ENCODE peak calls at places on chromosome 20, in eight cellular contexts. One of them, this sample, is unnamed.

GRCh38 chr20:21571841-21572690 is 58.2 kb upstream of the NKX2-2 start:
- DNase-seq in activated CD4-positive, alpha-beta T cell treated with anti-CD3 and anti-CD28 coated beads for 36 hours: peak
- DNase-seq in NCI-H2107: no peak
- DNase-seq in stimulated activated CD4-positive, alpha-beta T cell treated with anti-CD3 and anti-CD28 coated beads, Interleukin-1b, Interleukin-23, amount 100 ng/mL, for 48 hours: no peak
- DNase-seq in CD8-positive, alpha-beta memory T cell: no peak
- DNase-seq in hypothalamus: no peak
- DNase-seq in adipocyte: peak
- DNase-seq in ovary: no peak
- DNase-seq in this sample: no peak

GRCh38 chr20:48858075-48858790 is 30.4 kb upstream of the PREX1 start:
- DNase-seq in activated CD4-positive, alpha-beta T cell treated with anti-CD3 and anti-CD28 coated beads for 36 hours: no peak
- DNase-seq in NCI-H2107: no peak
- DNase-seq in stimulated activated CD4-positive, alpha-beta T cell treated with anti-CD3 and anti-CD28 coated beads, Interleukin-1b, Interleukin-23, amount 100 ng/mL, for 48 hours: no peak
- DNase-seq in CD8-positive, alpha-beta memory T cell: no peak
- DNase-seq in hypothalamus: no peak
- DNase-seq in adipocyte: no peak
- DNase-seq in ovary: no peak
- DNase-seq in this sample: no peak

GRCh38 chr20:8535403-8536003 is 403.4 kb downstream of the PLCB1 start:
- DNase-seq in activated CD4-positive, alpha-beta T cell treated with anti-CD3 and anti-CD28 coated beads for 36 hours: peak
- DNase-seq in NCI-H2107: no peak
- DNase-seq in stimulated activated CD4-positive, alpha-beta T cell treated with anti-CD3 and anti-CD28 coated beads, Interleukin-1b, Interleukin-23, amount 100 ng/mL, for 48 hours: no peak
- DNase-seq in CD8-positive, alpha-beta memory T cell: no peak
- DNase-seq in hypothalamus: no peak
- DNase-seq in adipocyte: peak
- DNase-seq in ovary: no peak
- DNase-seq in this sample: no peak

GRCh38 chr20:33944914-33945313 is 48.8 kb upstream of the RALY start:
- DNase-seq in activated CD4-positive, alpha-beta T cell treated with anti-CD3 and anti-CD28 coated beads for 36 hours: no peak
- DNase-seq in NCI-H2107: no peak
- DNase-seq in stimulated activated CD4-positive, alpha-beta T cell treated with anti-CD3 and anti-CD28 coated beads, Interleukin-1b, Interleukin-23, amount 100 ng/mL, for 48 hours: no peak
- DNase-seq in CD8-positive, alpha-beta memory T cell: no peak
- DNase-seq in hypothalamus: no peak
- DNase-seq in adipocyte: no peak
- DNase-seq in ovary: no peak
- DNase-seq in this sample: no peak

GRCh38 chr20:18524646-18525045 is 16.9 kb downstream of the SEC23B start:
- DNase-seq in activated CD4-positive, alpha-beta T cell treated with anti-CD3 and anti-CD28 coated beads for 36 hours: no peak
- DNase-seq in NCI-H2107: no peak
- DNase-seq in stimulated activated CD4-positive, alpha-beta T cell treated with anti-CD3 and anti-CD28 coated beads, Interleukin-1b, Interleukin-23, amount 100 ng/mL, for 48 hours: no peak
- DNase-seq in CD8-positive, alpha-beta memory T cell: no peak
- DNase-seq in hypothalamus: no peak
- DNase-seq in adipocyte: peak
- DNase-seq in ovary: no peak
- DNase-seq in this sample: peak

GRCh38 chr20:54151073-54151436 is 22.7 kb downstream of the CYP24A1 start:
- DNase-seq in activated CD4-positive, alpha-beta T cell treated with anti-CD3 and anti-CD28 coated beads for 36 hours: no peak
- DNase-seq in NCI-H2107: no peak
- DNase-seq in stimulated activated CD4-positive, alpha-beta T cell treated with anti-CD3 and anti-CD28 coated beads, Interleukin-1b, Interleukin-23, amount 100 ng/mL, for 48 hours: no peak
- DNase-seq in CD8-positive, alpha-beta memory T cell: no peak
- DNase-seq in hypothalamus: no peak
- DNase-seq in adipocyte: no peak
- DNase-seq in ovary: no peak
- DNase-seq in this sample: no peak

GRCh38 chr20:37315293-37316110 is 26.0 kb downstream of the MANBAL start:
- DNase-seq in activated CD4-positive, alpha-beta T cell treated with anti-CD3 and anti-CD28 coated beads for 36 hours: no peak
- DNase-seq in NCI-H2107: no peak
- DNase-seq in stimulated activated CD4-positive, alpha-beta T cell treated with anti-CD3 and anti-CD28 coated beads, Interleukin-1b, Interleukin-23, amount 100 ng/mL, for 48 hours: no peak
- DNase-seq in CD8-positive, alpha-beta memory T cell: no peak
- DNase-seq in hypothalamus: no peak
- DNase-seq in adipocyte: peak
- DNase-seq in ovary: peak
- DNase-seq in this sample: peak

GRCh38 chr20:53088786-53089185 is 116.6 kb downstream of the TSHZ2 start:
- DNase-seq in activated CD4-positive, alpha-beta T cell treated with anti-CD3 and anti-CD28 coated beads for 36 hours: no peak
- DNase-seq in NCI-H2107: no peak
- DNase-seq in stimulated activated CD4-positive, alpha-beta T cell treated with anti-CD3 and anti-CD28 coated beads, Interleukin-1b, Interleukin-23, amount 100 ng/mL, for 48 hours: no peak
- DNase-seq in CD8-positive, alpha-beta memory T cell: no peak
- DNase-seq in hypothalamus: no peak
- DNase-seq in adipocyte: no peak
- DNase-seq in ovary: no peak
- DNase-seq in this sample: no peak

GRCh38 chr20:24958506-24959385 is 9.7 kb downstream of the CST7 start:
- DNase-seq in activated CD4-positive, alpha-beta T cell treated with anti-CD3 and anti-CD28 coated beads for 36 hours: no peak
- DNase-seq in NCI-H2107: no peak
- DNase-seq in stimulated activated CD4-positive, alpha-beta T cell treated with anti-CD3 and anti-CD28 coated beads, Interleukin-1b, Interleukin-23, amount 100 ng/mL, for 48 hours: no peak
- DNase-seq in CD8-positive, alpha-beta memory T cell: no peak
- DNase-seq in hypothalamus: no peak
- DNase-seq in adipocyte: no peak
- DNase-seq in ovary: no peak
- DNase-seq in this sample: no peak

GRCh38 chr20:32458061-32458836 is 100.1 kb downstream of the ASXL1 start:
- DNase-seq in activated CD4-positive, alpha-beta T cell treated with anti-CD3 and anti-CD28 coated beads for 36 hours: no peak
- DNase-seq in NCI-H2107: no peak
- DNase-seq in stimulated activated CD4-positive, alpha-beta T cell treated with anti-CD3 and anti-CD28 coated beads, Interleukin-1b, Interleukin-23, amount 100 ng/mL, for 48 hours: no peak
- DNase-seq in CD8-positive, alpha-beta memory T cell: no peak
- DNase-seq in hypothalamus: no peak
- DNase-seq in adipocyte: no peak
- DNase-seq in ovary: no peak
- DNase-seq in this sample: no peak

GRCh38 chr20:63508072-63508768 is 9.3 kb upstream of the EEF1A2 start:
- DNase-seq in activated CD4-positive, alpha-beta T cell treated with anti-CD3 and anti-CD28 coated beads for 36 hours: no peak
- DNase-seq in NCI-H2107: peak
- DNase-seq in stimulated activated CD4-positive, alpha-beta T cell treated with anti-CD3 and anti-CD28 coated beads, Interleukin-1b, Interleukin-23, amount 100 ng/mL, for 48 hours: no peak
- DNase-seq in CD8-positive, alpha-beta memory T cell: no peak
- DNase-seq in hypothalamus: no peak
- DNase-seq in adipocyte: no peak
- DNase-seq in ovary: no peak
- DNase-seq in this sample: no peak

GRCh38 chr20:24735263-24735662 is 213.8 kb upstream of the CST7 start:
- DNase-seq in activated CD4-positive, alpha-beta T cell treated with anti-CD3 and anti-CD28 coated beads for 36 hours: no peak
- DNase-seq in NCI-H2107: no peak
- DNase-seq in stimulated activated CD4-positive, alpha-beta T cell treated with anti-CD3 and anti-CD28 coated beads, Interleukin-1b, Interleukin-23, amount 100 ng/mL, for 48 hours: no peak
- DNase-seq in CD8-positive, alpha-beta memory T cell: no peak
- DNase-seq in hypothalamus: no peak
- DNase-seq in adipocyte: no peak
- DNase-seq in ovary: no peak
- DNase-seq in this sample: no peak

GRCh38 chr20:36384022-36384619 is 78.0 kb downstream of the DLGAP4 start:
- DNase-seq in activated CD4-positive, alpha-beta T cell treated with anti-CD3 and anti-CD28 coated beads for 36 hours: peak
- DNase-seq in NCI-H2107: no peak
- DNase-seq in stimulated activated CD4-positive, alpha-beta T cell treated with anti-CD3 and anti-CD28 coated beads, Interleukin-1b, Interleukin-23, amount 100 ng/mL, for 48 hours: peak
- DNase-seq in CD8-positive, alpha-beta memory T cell: no peak
- DNase-seq in hypothalamus: no peak
- DNase-seq in adipocyte: peak
- DNase-seq in ovary: no peak
- DNase-seq in this sample: no peak

GRCh38 chr20:52622086-52622485 is 350.1 kb upstream of the TSHZ2 start:
- DNase-seq in activated CD4-positive, alpha-beta T cell treated with anti-CD3 and anti-CD28 coated beads for 36 hours: no peak
- DNase-seq in NCI-H2107: no peak
- DNase-seq in stimulated activated CD4-positive, alpha-beta T cell treated with anti-CD3 and anti-CD28 coated beads, Interleukin-1b, Interleukin-23, amount 100 ng/mL, for 48 hours: no peak
- DNase-seq in CD8-positive, alpha-beta memory T cell: no peak
- DNase-seq in hypothalamus: no peak
- DNase-seq in adipocyte: no peak
- DNase-seq in ovary: no peak
- DNase-seq in this sample: no peak

GRCh38 chr20:37697314-37697713 is 3.5 kb downstream of the CTNNBL1 start:
- DNase-seq in activated CD4-positive, alpha-beta T cell treated with anti-CD3 and anti-CD28 coated beads for 36 hours: no peak
- DNase-seq in NCI-H2107: no peak
- DNase-seq in stimulated activated CD4-positive, alpha-beta T cell treated with anti-CD3 and anti-CD28 coated beads, Interleukin-1b, Interleukin-23, amount 100 ng/mL, for 48 hours: no peak
- DNase-seq in CD8-positive, alpha-beta memory T cell: no peak
- DNase-seq in hypothalamus: no peak
- DNase-seq in adipocyte: no peak
- DNase-seq in ovary: no peak
- DNase-seq in this sample: no peak

GRCh38 chr20:55471052-55472006 is 534.0 kb downstream of the CBLN4 start:
- DNase-seq in activated CD4-positive, alpha-beta T cell treated with anti-CD3 and anti-CD28 coated beads for 36 hours: no peak
- DNase-seq in NCI-H2107: no peak
- DNase-seq in stimulated activated CD4-positive, alpha-beta T cell treated with anti-CD3 and anti-CD28 coated beads, Interleukin-1b, Interleukin-23, amount 100 ng/mL, for 48 hours: no peak
- DNase-seq in CD8-positive, alpha-beta memory T cell: no peak
- DNase-seq in hypothalamus: no peak
- DNase-seq in adipocyte: no peak
- DNase-seq in ovary: no peak
- DNase-seq in this sample: no peak

GRCh38 chr20:57865266-57865665 is 155.5 kb upstream of the PMEPA1 start:
- DNase-seq in activated CD4-positive, alpha-beta T cell treated with anti-CD3 and anti-CD28 coated beads for 36 hours: no peak
- DNase-seq in NCI-H2107: no peak
- DNase-seq in stimulated activated CD4-positive, alpha-beta T cell treated with anti-CD3 and anti-CD28 coated beads, Interleukin-1b, Interleukin-23, amount 100 ng/mL, for 48 hours: no peak
- DNase-seq in CD8-positive, alpha-beta memory T cell: no peak
- DNase-seq in hypothalamus: no peak
- DNase-seq in adipocyte: no peak
- DNase-seq in ovary: no peak
- DNase-seq in this sample: no peak

GRCh38 chr20:25058797-25059486 is 1.0 kb upstream of the ACSS1 start:
- DNase-seq in activated CD4-positive, alpha-beta T cell treated with anti-CD3 and anti-CD28 coated beads for 36 hours: peak
- DNase-seq in NCI-H2107: no peak
- DNase-seq in stimulated activated CD4-positive, alpha-beta T cell treated with anti-CD3 and anti-CD28 coated beads, Interleukin-1b, Interleukin-23, amount 100 ng/mL, for 48 hours: no peak
- DNase-seq in CD8-positive, alpha-beta memory T cell: no peak
- DNase-seq in hypothalamus: no peak
- DNase-seq in adipocyte: peak
- DNase-seq in ovary: no peak
- DNase-seq in this sample: no peak

GRCh38 chr20:8427419-8428065 is 295.5 kb downstream of the PLCB1 start:
- DNase-seq in activated CD4-positive, alpha-beta T cell treated with anti-CD3 and anti-CD28 coated beads for 36 hours: no peak
- DNase-seq in NCI-H2107: no peak
- DNase-seq in stimulated activated CD4-positive, alpha-beta T cell treated with anti-CD3 and anti-CD28 coated beads, Interleukin-1b, Interleukin-23, amount 100 ng/mL, for 48 hours: no peak
- DNase-seq in CD8-positive, alpha-beta memory T cell: no peak
- DNase-seq in hypothalamus: no peak
- DNase-seq in adipocyte: no peak
- DNase-seq in ovary: no peak
- DNase-seq in this sample: no peak

GRCh38 chr20:62266851-62267250 is 28.5 kb downstream of the OSBPL2 start:
- DNase-seq in activated CD4-positive, alpha-beta T cell treated with anti-CD3 and anti-CD28 coated beads for 36 hours: no peak
- DNase-seq in NCI-H2107: no peak
- DNase-seq in stimulated activated CD4-positive, alpha-beta T cell treated with anti-CD3 and anti-CD28 coated beads, Interleukin-1b, Interleukin-23, amount 100 ng/mL, for 48 hours: no peak
- DNase-seq in CD8-positive, alpha-beta memory T cell: no peak
- DNase-seq in hypothalamus: no peak
- DNase-seq in adipocyte: no peak
- DNase-seq in ovary: no peak
- DNase-seq in this sample: no peak

GRCh38 chr20:21064924-21065323 is 41.2 kb downstream of the LINC00237 start:
- DNase-seq in activated CD4-positive, alpha-beta T cell treated with anti-CD3 and anti-CD28 coated beads for 36 hours: no peak
- DNase-seq in NCI-H2107: no peak
- DNase-seq in stimulated activated CD4-positive, alpha-beta T cell treated with anti-CD3 and anti-CD28 coated beads, Interleukin-1b, Interleukin-23, amount 100 ng/mL, for 48 hours: no peak
- DNase-seq in CD8-positive, alpha-beta memory T cell: no peak
- DNase-seq in hypothalamus: no peak
- DNase-seq in adipocyte: no peak
- DNase-seq in ovary: no peak
- DNase-seq in this sample: no peak

GRCh38 chr20:23782366-23782983 is 31.7 kb upstream of the CST1 start:
- DNase-seq in activated CD4-positive, alpha-beta T cell treated with anti-CD3 and anti-CD28 coated beads for 36 hours: peak
- DNase-seq in NCI-H2107: no peak
- DNase-seq in stimulated activated CD4-positive, alpha-beta T cell treated with anti-CD3 and anti-CD28 coated beads, Interleukin-1b, Interleukin-23, amount 100 ng/mL, for 48 hours: peak
- DNase-seq in CD8-positive, alpha-beta memory T cell: no peak
- DNase-seq in hypothalamus: no peak
- DNase-seq in adipocyte: peak
- DNase-seq in ovary: no peak
- DNase-seq in this sample: no peak

GRCh38 chr20:22572491-22572890 is 11.9 kb downstream of the FOXA2 start:
- DNase-seq in activated CD4-positive, alpha-beta T cell treated with anti-CD3 and anti-CD28 coated beads for 36 hours: no peak
- DNase-seq in NCI-H2107: no peak
- DNase-seq in stimulated activated CD4-positive, alpha-beta T cell treated with anti-CD3 and anti-CD28 coated beads, Interleukin-1b, Interleukin-23, amount 100 ng/mL, for 48 hours: no peak
- DNase-seq in CD8-positive, alpha-beta memory T cell: no peak
- DNase-seq in hypothalamus: no peak
- DNase-seq in adipocyte: no peak
- DNase-seq in ovary: no peak
- DNase-seq in this sample: no peak

GRCh38 chr20:25009218-25010145 is 16.9 kb upstream of the APMAP start:
- DNase-seq in activated CD4-positive, alpha-beta T cell treated with anti-CD3 and anti-CD28 coated beads for 36 hours: no peak
- DNase-seq in NCI-H2107: no peak
- DNase-seq in stimulated activated CD4-positive, alpha-beta T cell treated with anti-CD3 and anti-CD28 coated beads, Interleukin-1b, Interleukin-23, amount 100 ng/mL, for 48 hours: no peak
- DNase-seq in CD8-positive, alpha-beta memory T cell: no peak
- DNase-seq in hypothalamus: no peak
- DNase-seq in adipocyte: no peak
- DNase-seq in ovary: peak
- DNase-seq in this sample: no peak

GRCh38 chr20:1813674-1814635 is 81.3 kb upstream of the SIRPA start:
- DNase-seq in activated CD4-positive, alpha-beta T cell treated with anti-CD3 and anti-CD28 coated beads for 36 hours: no peak
- DNase-seq in NCI-H2107: no peak
- DNase-seq in stimulated activated CD4-positive, alpha-beta T cell treated with anti-CD3 and anti-CD28 coated beads, Interleukin-1b, Interleukin-23, amount 100 ng/mL, for 48 hours: no peak
- DNase-seq in CD8-positive, alpha-beta memory T cell: no peak
- DNase-seq in hypothalamus: no peak
- DNase-seq in adipocyte: no peak
- DNase-seq in ovary: no peak
- DNase-seq in this sample: no peak

GRCh38 chr20:53937330-53937729 is 133.1 kb downstream of the BCAS1 start:
- DNase-seq in activated CD4-positive, alpha-beta T cell treated with anti-CD3 and anti-CD28 coated beads for 36 hours: no peak
- DNase-seq in NCI-H2107: no peak
- DNase-seq in stimulated activated CD4-positive, alpha-beta T cell treated with anti-CD3 and anti-CD28 coated beads, Interleukin-1b, Interleukin-23, amount 100 ng/mL, for 48 hours: no peak
- DNase-seq in CD8-positive, alpha-beta memory T cell: no peak
- DNase-seq in hypothalamus: no peak
- DNase-seq in adipocyte: peak
- DNase-seq in ovary: no peak
- DNase-seq in this sample: peak

GRCh38 chr20:10453241-10453640 is 18.1 kb downstream of the SLX4IP start:
- DNase-seq in activated CD4-positive, alpha-beta T cell treated with anti-CD3 and anti-CD28 coated beads for 36 hours: peak
- DNase-seq in NCI-H2107: no peak
- DNase-seq in stimulated activated CD4-positive, alpha-beta T cell treated with anti-CD3 and anti-CD28 coated beads, Interleukin-1b, Interleukin-23, amount 100 ng/mL, for 48 hours: peak
- DNase-seq in CD8-positive, alpha-beta memory T cell: no peak
- DNase-seq in hypothalamus: no peak
- DNase-seq in adipocyte: no peak
- DNase-seq in ovary: no peak
- DNase-seq in this sample: no peak